ENCODE peak calls at places on chromosome 21, in six cellular contexts. W is cardiac muscle cell, Z is aorta, Y is thoracic aorta, R is lower lobe of right lung, Q is BE2C. G is an unnamed sample. For H3K9me3, the result is how much of the 10 kb centered on the place peaks cover.

GRCh38 chr21:45531393-45532215 is 10.6 kb downstream of the SLC19A1 start:
- DNase-seq in W (no peak), Z (peak), Y (no peak), R (peak), Q (peak), G (no peak)

GRCh38 chr21:28789571-28789970 is 203.1 kb downstream of the LTN1 start:
- DNase-seq in W (peak), Z (no peak), Y (no peak), R (no peak), Q (no peak), G (no peak)

GRCh38 chr21:34180826-34181359 is 107.5 kb downstream of the MRPS6 start:
- DNase-seq in W (no peak), Z (no peak), Y (no peak), R (no peak), Q (no peak), G (no peak)

GRCh38 chr21:26845066-26845749 is at the start of gene ADAMTS1:
- DNase-seq in W (peak), Z (peak), Y (peak), R (peak), Q (peak), G (no peak)

GRCh38 chr21:44057960-44058651 is 46.0 kb downstream of the TRAPPC10 start:
- DNase-seq in W (no peak), Z (peak), Y (no peak), R (no peak), Q (no peak), G (peak)

GRCh38 chr21:45589686-45590245 is 47.5 kb upstream of the SLC19A1 start:
- DNase-seq in W (no peak), Z (no peak), Y (no peak), R (peak), Q (no peak), G (no peak)

GRCh38 chr21:28916150-28916893 is 76.4 kb downstream of the LTN1 start:
- DNase-seq in W (no peak), Z (no peak), Y (no peak), R (no peak), Q (no peak), G (no peak)

GRCh38 chr21:21109736-21110135 is 111.5 kb downstream of the NCAM2 start:
- DNase-seq in W (no peak), Z (no peak), Y (no peak), R (no peak), Q (no peak), G (no peak)

GRCh38 chr21:45415943-45416611 is 11.1 kb downstream of the COL18A1 start:
- DNase-seq in W (no peak), Z (peak), Y (no peak), R (peak), Q (no peak), G (no peak)

GRCh38 chr21:17139696-17140095 is 373.1 kb upstream of the CXADR start:
- DNase-seq in W (no peak), Z (no peak), Y (no peak), R (no peak), Q (no peak), G (no peak)

GRCh38 chr21:44779417-44780139 is 22.0 kb downstream of the UBE2G2 start:
- DNase-seq in W (no peak), Z (no peak), Y (no peak), R (no peak), Q (no peak), G (no peak)

GRCh38 chr21:25563399-25564116 is 43.7 kb downstream of the MRPL39 start:
- DNase-seq in W (no peak), Z (no peak), Y (no peak), R (no peak), Q (no peak), G (no peak)

GRCh38 chr21:34825101-34825500 is 156.3 kb downstream of the CLIC6 start:
- DNase-seq in W (no peak), Z (no peak), Y (no peak), R (no peak), Q (no peak), G (no peak)

GRCh38 chr21:36297938-36298572 is 21.9 kb upstream of the MORC3 start:
- DNase-seq in W (no peak), Z (peak), Y (no peak), R (peak), Q (no peak), G (peak)

GRCh38 chr21:45937721-45938452 is 43.7 kb upstream of the COL6A1 start:
- DNase-seq in W (no peak), Z (no peak), Y (no peak), R (no peak), Q (no peak), G (no peak)

GRCh38 chr21:44643911-44644310 is 2.3 kb upstream of the KRTAP10-11 start:
- DNase-seq in W (no peak), Z (no peak), Y (no peak), R (no peak), Q (no peak), G (no peak)

GRCh38 chr21:46001821-46002681 is 20.5 kb downstream of the COL6A1 start:
- DNase-seq in W (no peak), Z (peak), Y (no peak), R (peak), Q (peak), G (peak)

GRCh38 chr21:31802331-31802730 is 70.4 kb upstream of the SCAF4 start:
- DNase-seq in W (no peak), Z (no peak), Y (no peak), R (no peak), Q (no peak), G (no peak)

GRCh38 chr21:35026617-35027557 is 22.2 kb downstream of the RUNX1 start:
- DNase-seq in W (peak), Z (peak), Y (no peak), R (peak), Q (no peak), G (peak)

GRCh38 chr21:34113842-34114241 is 40.5 kb downstream of the MRPS6 start:
- DNase-seq in W (no peak), Z (no peak), Y (no peak), R (no peak), Q (no peak), G (no peak)

GRCh38 chr21:16794944-16795343 is 717.9 kb upstream of the CXADR start:
- DNase-seq in W (no peak), Z (no peak), Y (no peak), R (no peak), Q (no peak), G (no peak)

GRCh38 chr21:33011462-33011861 is 14.3 kb upstream of the OLIG2 start:
- DNase-seq in W (no peak), Z (no peak), Y (no peak), R (no peak), Q (no peak), G (no peak)

GRCh38 chr21:23899561-23899960 is 1707.7 kb downstream of the MRPL39 start:
- DNase-seq in W (no peak), Z (no peak), Y (no peak), R (no peak), Q (no peak), G (no peak)
- H3K9me3 ChIP-seq in W (under half), Z (under half), Y (under half), R (under half), Q (under half), G (under half)

DNA sequence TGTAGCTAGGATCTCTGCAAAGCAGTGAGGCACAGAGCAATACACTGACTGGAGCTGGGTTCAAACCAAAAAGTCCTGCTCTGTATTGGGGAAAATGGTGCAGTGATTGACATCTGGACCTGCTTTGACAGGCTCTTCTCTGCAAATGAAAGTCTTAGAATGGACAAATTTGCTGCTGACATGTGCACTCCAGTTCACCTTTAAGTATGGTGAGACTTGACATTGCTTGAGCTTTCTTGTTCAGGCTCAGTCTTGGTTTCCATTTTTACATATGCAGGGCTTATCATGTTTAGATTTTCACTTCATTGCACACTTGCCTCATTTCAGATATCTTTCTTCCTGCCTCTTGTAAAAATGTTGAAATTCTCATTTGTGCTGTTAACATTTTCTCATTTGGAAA is 1655.0 kb downstream of the MRPL39 start:
- DNase-seq in W (no peak), Z (no peak), Y (no peak), R (no peak), Q (no peak), G (no peak)
- H3K9me3 ChIP-seq in W (under half), Z (under half), Y (under half), R (under half), Q (under half), G (under half)

GRCh38 chr21:41466024-41466820 is 40.2 kb downstream of the MX1 start:
- DNase-seq in W (no peak), Z (no peak), Y (no peak), R (no peak), Q (no peak), G (no peak)

GRCh38 chr21:41475714-41476405 is 32.1 kb downstream of the TMPRSS2 start:
- DNase-seq in W (no peak), Z (peak), Y (no peak), R (no peak), Q (no peak), G (no peak)

GRCh38 chr21:41465176-41465781 is 39.2 kb downstream of the MX1 start:
- DNase-seq in W (no peak), Z (no peak), Y (no peak), R (no peak), Q (no peak), G (no peak)

GRCh38 chr21:41472769-41473548 is 35.0 kb downstream of the TMPRSS2 start:
- DNase-seq in W (no peak), Z (no peak), Y (no peak), R (no peak), Q (no peak), G (no peak)

GRCh38 chr21:41470054-41470453 is 37.9 kb downstream of the TMPRSS2 start:
- DNase-seq in W (no peak), Z (no peak), Y (no peak), R (no peak), Q (no peak), G (no peak)
- H3K9me3 ChIP-seq in W (under half), Z (under half), Y (under half), R (under half), Q (under half), G (under half)

GRCh38 chr21:19541612-19542011 is 1138.0 kb upstream of the TMPRSS15 start:
- DNase-seq in W (no peak), Z (no peak), Y (no peak), R (no peak), Q (no peak), G (no peak)
- H3K9me3 ChIP-seq in W (under half), Z (under half), Y (under half), R (under half), Q (under half), G (under half)

DNA sequence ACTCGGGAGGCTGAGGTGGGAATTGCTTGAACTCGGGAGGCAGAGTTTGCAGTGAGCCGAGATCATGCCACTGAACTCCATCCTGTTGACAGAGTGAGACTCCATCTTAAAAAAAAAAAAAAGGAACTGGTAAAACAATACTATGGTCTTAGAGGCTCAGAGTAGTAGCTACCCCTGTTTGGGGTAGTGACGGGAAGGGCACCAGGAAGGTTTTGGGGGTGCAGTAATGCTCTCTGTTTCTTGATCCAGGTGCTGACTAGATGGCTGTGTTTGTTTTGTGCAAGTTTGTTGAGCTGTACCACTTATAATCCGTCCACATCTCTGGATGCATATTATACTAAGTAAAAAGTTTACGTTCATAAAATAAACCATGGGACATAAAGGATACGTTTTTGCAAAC is 765.8 kb upstream of the TPTE start:
- DNase-seq in W (no peak), Z (no peak), Y (no peak), R (no peak), Q (no peak), G (no peak)
- H3K9me3 ChIP-seq in W (under half), Z (under half), Y (under half), R (under half), Q (under half), G (under half)

GRCh38 chr21:38818336-38818723 is 12.6 kb downstream of the ETS2 start:
- DNase-seq in W (no peak), Z (no peak), Y (no peak), R (no peak), Q (no peak), G (no peak)
- H3K9me3 ChIP-seq in W (under half), Z (under half), Y (under half), R (under half), Q (under half), G (under half)

DNA sequence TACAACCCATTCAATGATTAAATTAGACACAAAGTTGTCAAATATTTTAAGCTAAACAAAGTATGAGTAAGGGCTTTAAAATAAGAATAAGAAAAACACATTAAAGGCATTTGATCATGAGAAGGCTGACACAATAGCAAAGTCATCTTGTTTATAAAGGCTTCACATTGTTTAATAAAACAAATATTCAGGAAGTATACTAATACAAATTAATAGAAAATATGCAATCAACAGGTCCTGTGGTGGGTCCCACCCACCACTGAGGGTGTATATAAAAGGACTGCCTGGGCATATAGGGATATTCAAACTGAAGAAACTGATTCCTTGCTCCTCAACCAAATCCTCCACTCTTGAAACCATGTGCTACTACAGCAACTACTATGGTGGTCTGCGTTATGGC is at the start of gene KRTAP20-2:
- DNase-seq in W (no peak), Z (no peak), Y (no peak), R (no peak), Q (no peak), G (no peak)
- H3K9me3 ChIP-seq in W (under half), Z (under half), Y (under half), R (under half), Q (under half), G (under half)

DNA sequence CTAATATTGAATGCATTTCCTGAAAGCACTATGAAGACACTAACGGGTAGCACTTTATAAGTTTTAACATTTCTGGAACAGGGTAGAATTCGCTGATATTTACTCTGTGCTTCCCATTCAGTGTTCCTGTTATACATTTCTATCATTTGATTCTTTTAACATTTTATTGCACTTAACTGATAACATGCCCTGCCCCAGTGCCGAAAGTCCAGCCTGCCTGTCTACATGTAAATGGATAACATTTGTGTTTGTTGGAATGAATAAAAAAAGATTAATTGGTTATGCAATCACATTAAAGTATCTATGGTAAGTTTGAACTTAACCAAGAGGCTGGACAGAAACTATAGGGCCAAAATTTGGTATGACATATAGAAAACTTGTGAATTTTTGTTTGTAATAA is 790.5 kb upstream of the TPTE start:
- DNase-seq in W (no peak), Z (no peak), Y (no peak), R (no peak), Q (no peak), G (no peak)
- H3K9me3 ChIP-seq in W (under half), Z (under half), Y (under half), R (under half), Q (under half), G (under half)

DNA sequence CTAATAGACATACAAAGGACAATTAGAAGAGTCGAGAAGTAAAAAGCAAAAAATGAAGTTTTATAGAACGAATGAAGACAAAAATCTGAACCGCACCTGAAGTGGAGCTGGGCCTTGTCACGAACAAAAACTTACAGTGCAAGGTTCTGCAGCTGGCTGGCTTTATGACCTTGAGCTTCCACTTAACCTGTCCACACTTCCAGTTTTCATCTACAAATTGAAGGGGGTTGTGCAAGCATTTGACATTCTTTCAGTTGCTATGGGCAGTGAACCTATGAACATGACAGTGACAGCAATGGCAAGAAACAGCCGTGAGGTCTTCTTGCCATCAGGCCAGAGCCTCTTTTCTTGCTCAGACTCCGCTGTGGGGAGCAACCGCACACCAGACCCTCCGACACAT is 93.2 kb downstream of the DSCAM start:
- DNase-seq in W (peak), Z (no peak), Y (no peak), R (no peak), Q (no peak), G (no peak)
- H3K9me3 ChIP-seq in W (under half), Z (under half), Y (under half), R (under half), Q (under half), G (under half)